ENCODE peak calls at places on chromosome 16, in five cellular contexts. One of them, this sample, is unnamed.

GRCh38 chr16:57305159-57305811 is 20.8 kb upstream of the PLLP start:
- DNase-seq in omental fat pad: no peak
- DNase-seq in B cell: no peak
- DNase-seq in epithelial cell of esophagus: no peak
- DNase-seq in chondrocyte: peak
- DNase-seq in this sample: no peak

GRCh38 chr16:56341656-56342397 is 83.5 kb downstream of the AMFR start:
- DNase-seq in omental fat pad: no peak
- DNase-seq in B cell: no peak
- DNase-seq in epithelial cell of esophagus: no peak
- DNase-seq in chondrocyte: no peak
- DNase-seq in this sample: no peak

GRCh38 chr16:23509763-23510153 is 536 bp downstream of the GGA2 start:
- DNase-seq in omental fat pad: no peak
- DNase-seq in B cell: no peak
- DNase-seq in epithelial cell of esophagus: peak
- DNase-seq in chondrocyte: no peak
- DNase-seq in this sample: peak

GRCh38 chr16:71933017-71933416 is 37.7 kb downstream of the IST1 start:
- DNase-seq in omental fat pad: no peak
- DNase-seq in B cell: no peak
- DNase-seq in epithelial cell of esophagus: no peak
- DNase-seq in chondrocyte: no peak
- DNase-seq in this sample: no peak

GRCh38 chr16:17396762-17397498 is 73.8 kb downstream of the XYLT1 start:
- DNase-seq in omental fat pad: no peak
- DNase-seq in B cell: no peak
- DNase-seq in epithelial cell of esophagus: no peak
- DNase-seq in chondrocyte: no peak
- DNase-seq in this sample: no peak

GRCh38 chr16:86929149-86929871 is 351.0 kb downstream of the FOXL1 start:
- DNase-seq in omental fat pad: no peak
- DNase-seq in B cell: no peak
- DNase-seq in epithelial cell of esophagus: peak
- DNase-seq in chondrocyte: no peak
- DNase-seq in this sample: no peak

GRCh38 chr16:31348578-31348977 is 6.4 kb upstream of the ITGAX start:
- DNase-seq in omental fat pad: no peak
- DNase-seq in B cell: no peak
- DNase-seq in epithelial cell of esophagus: no peak
- DNase-seq in chondrocyte: no peak
- DNase-seq in this sample: no peak

GRCh38 chr16:16019488-16019887 is 70.1 kb downstream of the ABCC1 start:
- DNase-seq in omental fat pad: no peak
- DNase-seq in B cell: no peak
- DNase-seq in epithelial cell of esophagus: peak
- DNase-seq in chondrocyte: no peak
- DNase-seq in this sample: no peak

GRCh38 chr16:54178491-54178976 is 108.1 kb downstream of the IRX3 start:
- DNase-seq in omental fat pad: no peak
- DNase-seq in B cell: no peak
- DNase-seq in epithelial cell of esophagus: no peak
- DNase-seq in chondrocyte: no peak
- DNase-seq in this sample: no peak

GRCh38 chr16:48231675-48232214 is 12.4 kb upstream of the LONP2 start:
- DNase-seq in omental fat pad: no peak
- DNase-seq in B cell: no peak
- DNase-seq in epithelial cell of esophagus: peak
- DNase-seq in chondrocyte: no peak
- DNase-seq in this sample: no peak

GRCh38 chr16:11094075-11094593 is 149.8 kb downstream of the CLEC16A start:
- DNase-seq in omental fat pad: no peak
- DNase-seq in B cell: peak
- DNase-seq in epithelial cell of esophagus: peak
- DNase-seq in chondrocyte: no peak
- DNase-seq in this sample: no peak

GRCh38 chr16:56950881-56951771 is 10.6 kb upstream of the CETP start:
- DNase-seq in omental fat pad: no peak
- DNase-seq in B cell: peak
- DNase-seq in epithelial cell of esophagus: peak
- DNase-seq in chondrocyte: no peak
- DNase-seq in this sample: no peak

GRCh38 chr16:77219437-77219836 is 20.2 kb downstream of the SYCE1L start:
- DNase-seq in omental fat pad: no peak
- DNase-seq in B cell: no peak
- DNase-seq in epithelial cell of esophagus: peak
- DNase-seq in chondrocyte: no peak
- DNase-seq in this sample: no peak

GRCh38 chr16:55043499-55043898 is 112.8 kb downstream of the IRX5 start:
- DNase-seq in omental fat pad: no peak
- DNase-seq in B cell: no peak
- DNase-seq in epithelial cell of esophagus: no peak
- DNase-seq in chondrocyte: no peak
- DNase-seq in this sample: no peak

GRCh38 chr16:65274576-65274975 is 152.7 kb upstream of the CDH11 start:
- DNase-seq in omental fat pad: no peak
- DNase-seq in B cell: no peak
- DNase-seq in epithelial cell of esophagus: peak
- DNase-seq in chondrocyte: no peak
- DNase-seq in this sample: no peak

GRCh38 chr16:58500329-58501241 is 642 bp downstream of the NDRG4 start:
- DNase-seq in omental fat pad: no peak
- DNase-seq in B cell: no peak
- DNase-seq in epithelial cell of esophagus: no peak
- DNase-seq in chondrocyte: peak
- DNase-seq in this sample: no peak

GRCh38 chr16:16147316-16147999 is 75.8 kb downstream of the ABCC6 start:
- DNase-seq in omental fat pad: no peak
- DNase-seq in B cell: no peak
- DNase-seq in epithelial cell of esophagus: no peak
- DNase-seq in chondrocyte: no peak
- DNase-seq in this sample: no peak

GRCh38 chr16:15578824-15579223 is 64.1 kb downstream of the MARF1 start:
- DNase-seq in omental fat pad: no peak
- DNase-seq in B cell: no peak
- DNase-seq in epithelial cell of esophagus: no peak
- DNase-seq in chondrocyte: no peak
- DNase-seq in this sample: no peak

GRCh38 chr16:65842067-65842466 is 524.4 kb upstream of the CDH5 start:
- DNase-seq in omental fat pad: no peak
- DNase-seq in B cell: no peak
- DNase-seq in epithelial cell of esophagus: peak
- DNase-seq in chondrocyte: no peak
- DNase-seq in this sample: no peak

GRCh38 chr16:55737318-55737717 is 81.5 kb downstream of the SLC6A2 start:
- DNase-seq in omental fat pad: no peak
- DNase-seq in B cell: no peak
- DNase-seq in epithelial cell of esophagus: no peak
- DNase-seq in chondrocyte: no peak
- DNase-seq in this sample: no peak

GRCh38 chr16:82990155-82990554 is 363.4 kb downstream of the CDH13 start:
- DNase-seq in omental fat pad: no peak
- DNase-seq in B cell: no peak
- DNase-seq in epithelial cell of esophagus: peak
- DNase-seq in chondrocyte: no peak
- DNase-seq in this sample: no peak

GRCh38 chr16:81838794-81839193 is 59.7 kb downstream of the PLCG2 start:
- DNase-seq in omental fat pad: no peak
- DNase-seq in B cell: peak
- DNase-seq in epithelial cell of esophagus: peak
- DNase-seq in chondrocyte: no peak
- DNase-seq in this sample: no peak

GRCh38 chr16:31873556-31874353 is at the start of gene ZNF267:
- DNase-seq in omental fat pad: peak
- DNase-seq in B cell: peak
- DNase-seq in epithelial cell of esophagus: peak
- DNase-seq in chondrocyte: no peak
- DNase-seq in this sample: peak

GRCh38 chr16:83441523-83441922 is 366.3 kb upstream of the HSBP1 start:
- DNase-seq in omental fat pad: no peak
- DNase-seq in B cell: no peak
- DNase-seq in epithelial cell of esophagus: peak
- DNase-seq in chondrocyte: no peak
- DNase-seq in this sample: no peak

GRCh38 chr16:88430524-88431446 is 22.3 kb upstream of the ZFPM1 start:
- DNase-seq in omental fat pad: no peak
- DNase-seq in B cell: peak
- DNase-seq in epithelial cell of esophagus: no peak
- DNase-seq in chondrocyte: no peak
- DNase-seq in this sample: peak

GRCh38 chr16:71230122-71230845 is at the start of gene HYDIN:
- DNase-seq in omental fat pad: no peak
- DNase-seq in B cell: no peak
- DNase-seq in epithelial cell of esophagus: peak
- DNase-seq in chondrocyte: peak
- DNase-seq in this sample: peak

GRCh38 chr16:30985401-30986128 is 558 bp downstream of the HSD3B7 start:
- DNase-seq in omental fat pad: no peak
- DNase-seq in B cell: no peak
- DNase-seq in epithelial cell of esophagus: peak
- DNase-seq in chondrocyte: no peak
- DNase-seq in this sample: no peak

DNA sequence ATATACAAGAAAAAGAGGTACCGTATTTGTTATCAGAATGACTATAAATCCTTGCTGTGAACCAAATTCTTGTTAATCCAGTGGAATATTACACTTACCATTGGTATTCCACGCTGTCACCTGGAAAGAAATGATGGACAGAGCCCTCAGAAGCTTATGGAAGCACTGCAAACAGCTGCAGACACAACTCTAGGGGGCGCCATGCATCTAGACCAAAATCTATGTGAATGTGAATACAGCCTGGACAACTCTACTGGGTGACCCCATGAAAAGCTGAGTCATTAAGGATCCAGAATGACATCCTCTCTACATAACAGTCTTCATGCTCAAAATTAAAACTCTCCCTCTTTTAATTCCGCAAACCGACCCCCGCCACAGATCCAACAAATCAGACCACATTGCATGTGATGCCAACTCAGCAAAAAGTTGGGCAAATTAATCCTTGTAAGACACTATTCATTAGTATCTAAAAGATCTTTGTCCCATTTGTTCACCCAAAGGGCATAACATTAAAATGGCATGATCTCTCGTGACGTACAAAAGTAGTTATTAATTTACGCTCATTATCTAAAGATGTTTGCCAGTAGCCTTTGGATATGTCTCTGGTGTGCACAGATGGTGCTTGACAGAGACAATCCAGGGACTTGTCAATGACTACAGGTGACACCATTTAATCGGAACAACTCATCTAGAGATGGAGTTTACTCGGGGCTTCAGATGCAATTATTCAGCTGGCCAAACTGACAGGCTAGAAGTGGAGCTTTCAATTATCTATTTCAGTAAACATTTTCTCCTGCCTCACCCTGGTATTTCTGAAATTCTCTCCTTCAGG is 552.7 kb upstream of the PSMD7 start:
- DNase-seq in omental fat pad: no peak
- DNase-seq in B cell: no peak
- DNase-seq in epithelial cell of esophagus: no peak
- DNase-seq in chondrocyte: no peak
- DNase-seq in this sample: no peak
- TF ChIP-seq CTCF in omental fat pad: no peak
- TF ChIP-seq CTCF in B cell: no peak
- TF ChIP-seq CTCF in epithelial cell of esophagus: no peak
- TF ChIP-seq CTCF in chondrocyte: peak
- TF ChIP-seq CTCF in this sample: no peak

GRCh38 chr16:5059386-5060072 is 6.2 kb downstream of the C16orf89 start:
- DNase-seq in omental fat pad: no peak
- DNase-seq in B cell: no peak
- DNase-seq in epithelial cell of esophagus: no peak
- DNase-seq in chondrocyte: peak
- DNase-seq in this sample: no peak

GRCh38 chr16:5054876-5055865 is 10.6 kb downstream of the C16orf89 start:
- DNase-seq in omental fat pad: no peak
- DNase-seq in B cell: no peak
- DNase-seq in epithelial cell of esophagus: no peak
- DNase-seq in chondrocyte: peak
- DNase-seq in this sample: no peak

GRCh38 chr16:5060073-5060641 is 5.6 kb downstream of the C16orf89 start:
- DNase-seq in omental fat pad: no peak
- DNase-seq in B cell: no peak
- DNase-seq in epithelial cell of esophagus: no peak
- DNase-seq in chondrocyte: peak
- DNase-seq in this sample: no peak

GRCh38 chr16:5056347-5056746 is 9.4 kb downstream of the C16orf89 start:
- DNase-seq in omental fat pad: no peak
- DNase-seq in B cell: peak
- DNase-seq in epithelial cell of esophagus: peak
- DNase-seq in chondrocyte: peak
- DNase-seq in this sample: no peak

DNA sequence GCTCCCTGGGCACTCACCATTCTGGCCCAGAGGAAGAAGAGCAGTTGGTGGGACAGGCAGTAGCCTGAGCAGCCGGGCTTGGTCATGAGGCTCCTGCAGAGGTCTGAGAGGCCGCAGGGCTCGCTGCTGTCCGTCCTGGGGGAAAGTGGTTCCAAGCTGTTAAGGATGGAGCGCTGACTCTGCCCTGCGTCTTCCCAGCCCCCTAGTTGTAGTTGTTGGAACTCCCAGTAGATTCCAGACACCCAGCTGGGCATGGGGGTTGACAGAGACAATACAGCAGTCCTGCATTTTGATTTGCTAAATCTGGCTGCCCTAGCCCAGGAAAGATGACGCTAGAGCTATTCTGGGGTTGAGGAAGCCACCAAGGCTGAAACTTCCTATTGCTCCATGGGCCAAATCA is 7.3 kb downstream of the C16orf89 start:
- DNase-seq in omental fat pad: no peak
- DNase-seq in B cell: no peak
- DNase-seq in epithelial cell of esophagus: no peak
- DNase-seq in chondrocyte: peak
- DNase-seq in this sample: no peak
- TF ChIP-seq CTCF in omental fat pad: no peak
- TF ChIP-seq CTCF in B cell: no peak
- TF ChIP-seq CTCF in epithelial cell of esophagus: no peak
- TF ChIP-seq CTCF in chondrocyte: peak
- TF ChIP-seq CTCF in this sample: no peak

GRCh38 chr16:84887207-84887606 is 67.4 kb downstream of the CRISPLD2 start:
- DNase-seq in omental fat pad: no peak
- DNase-seq in B cell: no peak
- DNase-seq in epithelial cell of esophagus: no peak
- DNase-seq in chondrocyte: no peak
- DNase-seq in this sample: no peak
- TF ChIP-seq CTCF in omental fat pad: no peak
- TF ChIP-seq CTCF in B cell: no peak
- TF ChIP-seq CTCF in epithelial cell of esophagus: no peak
- TF ChIP-seq CTCF in chondrocyte: no peak
- TF ChIP-seq CTCF in this sample: no peak

GRCh38 chr16:8704098-8704497 is 29.7 kb downstream of the ABAT start:
- DNase-seq in omental fat pad: no peak
- DNase-seq in B cell: no peak
- DNase-seq in epithelial cell of esophagus: no peak
- DNase-seq in chondrocyte: no peak
- DNase-seq in this sample: no peak
- TF ChIP-seq CTCF in omental fat pad: no peak
- TF ChIP-seq CTCF in B cell: no peak
- TF ChIP-seq CTCF in epithelial cell of esophagus: no peak
- TF ChIP-seq CTCF in chondrocyte: no peak
- TF ChIP-seq CTCF in this sample: no peak